ENCODE peak calls at places on chromosomes 5 and 9, in seven cellular contexts. Z, N, E, U, K, X and V are unnamed samples.

GRCh38 chr9:112753725-112754124 is 3.2 kb downstream of the SNX30 start:
- DNase-seq in Z (peak), N (peak), E (no peak), U (no peak), K (peak), X (no peak), V (peak)

GRCh38 chr9:72977670-72978069 is 24.8 kb upstream of the ALDH1A1 start:
- DNase-seq in Z (peak), N (no peak), E (no peak), U (no peak), K (no peak), X (no peak), V (no peak)

GRCh38 chr5:135436856-135437795 is 10.0 kb downstream of the DCANP1 start:
- DNase-seq in Z (no peak), N (no peak), E (no peak), U (no peak), K (peak), X (no peak), V (no peak)

GRCh38 chr5:113520899-113521298 is 7.4 kb downstream of the YTHDC2 start:
- DNase-seq in Z (no peak), N (no peak), E (no peak), U (no peak), K (no peak), X (no peak), V (no peak)

GRCh38 chr5:140351609-140352334 is 5.4 kb upstream of the HBEGF start:
- DNase-seq in Z (peak), N (peak), E (peak), U (peak), K (peak), X (peak), V (peak)

GRCh38 chr5:1745806-1746370 is 53.7 kb downstream of the MRPL36 start:
- DNase-seq in Z (no peak), N (no peak), E (no peak), U (no peak), K (no peak), X (no peak), V (no peak)

GRCh38 chr5:140632366-140633080 is 452 bp downstream of the CD14 start:
- DNase-seq in Z (peak), N (no peak), E (no peak), U (no peak), K (no peak), X (peak), V (no peak)

GRCh38 chr5:135335031-135335828 is 63.8 kb downstream of the MACROH2A1 start:
- DNase-seq in Z (peak), N (no peak), E (no peak), U (no peak), K (no peak), X (no peak), V (no peak)

GRCh38 chr9:89478821-89479668 is 18.9 kb downstream of the SEMA4D start:
- DNase-seq in Z (no peak), N (no peak), E (no peak), U (no peak), K (no peak), X (no peak), V (no peak)

GRCh38 chr5:178305801-178306200 is 73.2 kb upstream of the PHYKPL start:
- DNase-seq in Z (no peak), N (no peak), E (no peak), U (no peak), K (no peak), X (no peak), V (no peak)

GRCh38 chr5:153699035-153699434 is 208.6 kb downstream of the GRIA1 start:
- DNase-seq in Z (no peak), N (no peak), E (no peak), U (no peak), K (no peak), X (no peak), V (no peak)

GRCh38 chr5:149959406-149960236 is 937 bp upstream of the SLC26A2 start:
- DNase-seq in Z (peak), N (peak), E (peak), U (peak), K (peak), X (peak), V (peak)

GRCh38 chr5:169139381-169140125 is 161.4 kb downstream of the SLIT3 start:
- DNase-seq in Z (no peak), N (no peak), E (no peak), U (no peak), K (peak), X (no peak), V (no peak)

GRCh38 chr9:70566743-70567142 is 152.3 kb upstream of the KLF9 start:
- DNase-seq in Z (no peak), N (no peak), E (no peak), U (peak), K (no peak), X (no peak), V (no peak)

GRCh38 chr9:121720992-121721350 is 69.5 kb downstream of the DAB2IP start:
- DNase-seq in Z (peak), N (no peak), E (no peak), U (no peak), K (peak), X (no peak), V (no peak)

GRCh38 chr5:72434781-72435437 is 72.3 kb downstream of the ZNF366 start:
- DNase-seq in Z (no peak), N (no peak), E (no peak), U (no peak), K (no peak), X (no peak), V (no peak)

GRCh38 chr5:170206958-170207357 is 25.8 kb upstream of the C5orf58 start:
- DNase-seq in Z (no peak), N (no peak), E (no peak), U (no peak), K (no peak), X (no peak), V (no peak)

GRCh38 chr9:99722852-99723251 is 98.8 kb upstream of the NR4A3 start:
- DNase-seq in Z (no peak), N (no peak), E (no peak), U (no peak), K (no peak), X (no peak), V (no peak)

GRCh38 chr9:14349141-14349817 is 35.3 kb upstream of the NFIB start:
- DNase-seq in Z (no peak), N (no peak), E (peak), U (peak), K (no peak), X (no peak), V (no peak)

GRCh38 chr9:68416891-68417570 is 60.6 kb downstream of the PGM5 start:
- DNase-seq in Z (peak), N (peak), E (no peak), U (peak), K (peak), X (peak), V (no peak)

GRCh38 chr5:79699766-79700400 is 10.2 kb downstream of the CMYA5 start:
- DNase-seq in Z (no peak), N (no peak), E (no peak), U (no peak), K (peak), X (peak), V (no peak)

GRCh38 chr5:52727001-52727400 is 60.7 kb upstream of the ITGA1 start:
- DNase-seq in Z (no peak), N (no peak), E (no peak), U (no peak), K (no peak), X (no peak), V (no peak)

GRCh38 chr9:116877072-116877471 is 190.0 kb downstream of the TRIM32 start:
- DNase-seq in Z (no peak), N (no peak), E (no peak), U (no peak), K (no peak), X (no peak), V (no peak)

GRCh38 chr5:171269717-171270116 is 39.3 kb upstream of the TLX3 start:
- DNase-seq in Z (peak), N (peak), E (no peak), U (no peak), K (no peak), X (no peak), V (no peak)

GRCh38 chr9:121811140-121811539 is 159.7 kb downstream of the DAB2IP start:
- DNase-seq in Z (no peak), N (no peak), E (no peak), U (no peak), K (no peak), X (no peak), V (no peak)

GRCh38 chr5:109352024-109352423 is 57.8 kb downstream of the PJA2 start:
- DNase-seq in Z (peak), N (no peak), E (no peak), U (peak), K (no peak), X (no peak), V (no peak)

GRCh38 chr9:75604661-75605060 is 285.8 kb upstream of the PCSK5 start:
- DNase-seq in Z (no peak), N (no peak), E (no peak), U (no peak), K (no peak), X (no peak), V (no peak)

GRCh38 chr5:132677682-132678400 is 4.1 kb downstream of the IL4 start:
- DNase-seq in Z (no peak), N (no peak), E (no peak), U (no peak), K (no peak), X (no peak), V (no peak)

GRCh38 chr5:95358858-95359257 is 32.3 kb upstream of the FAM81B start:
- DNase-seq in Z (no peak), N (no peak), E (no peak), U (no peak), K (no peak), X (peak), V (no peak)

GRCh38 chr5:176716320-176716719 is 69.0 kb downstream of the TSPAN17 start:
- DNase-seq in Z (peak), N (peak), E (peak), U (no peak), K (peak), X (no peak), V (peak)

GRCh38 chr5:8473827-8474568 is 605.0 kb downstream of the MTRR start:
- DNase-seq in Z (no peak), N (no peak), E (no peak), U (no peak), K (no peak), X (no peak), V (no peak)

GRCh38 chr5:10145922-10146321 is 103.8 kb downstream of the ATPSCKMT start:
- DNase-seq in Z (peak), N (peak), E (peak), U (no peak), K (peak), X (peak), V (no peak)
- TF ChIP-seq EZH2phosphoT487 in Z (no peak), N (no peak), E (no peak), U (no peak), K (no peak), X (no peak), V (no peak)

GRCh38 chr5:94335936-94336335 is 282.5 kb downstream of the KIAA0825 start:
- DNase-seq in Z (no peak), N (no peak), E (no peak), U (no peak), K (no peak), X (no peak), V (no peak)
- TF ChIP-seq EZH2phosphoT487 in Z (no peak), N (no peak), E (no peak), U (no peak), K (no peak), X (no peak), V (no peak)

DNA sequence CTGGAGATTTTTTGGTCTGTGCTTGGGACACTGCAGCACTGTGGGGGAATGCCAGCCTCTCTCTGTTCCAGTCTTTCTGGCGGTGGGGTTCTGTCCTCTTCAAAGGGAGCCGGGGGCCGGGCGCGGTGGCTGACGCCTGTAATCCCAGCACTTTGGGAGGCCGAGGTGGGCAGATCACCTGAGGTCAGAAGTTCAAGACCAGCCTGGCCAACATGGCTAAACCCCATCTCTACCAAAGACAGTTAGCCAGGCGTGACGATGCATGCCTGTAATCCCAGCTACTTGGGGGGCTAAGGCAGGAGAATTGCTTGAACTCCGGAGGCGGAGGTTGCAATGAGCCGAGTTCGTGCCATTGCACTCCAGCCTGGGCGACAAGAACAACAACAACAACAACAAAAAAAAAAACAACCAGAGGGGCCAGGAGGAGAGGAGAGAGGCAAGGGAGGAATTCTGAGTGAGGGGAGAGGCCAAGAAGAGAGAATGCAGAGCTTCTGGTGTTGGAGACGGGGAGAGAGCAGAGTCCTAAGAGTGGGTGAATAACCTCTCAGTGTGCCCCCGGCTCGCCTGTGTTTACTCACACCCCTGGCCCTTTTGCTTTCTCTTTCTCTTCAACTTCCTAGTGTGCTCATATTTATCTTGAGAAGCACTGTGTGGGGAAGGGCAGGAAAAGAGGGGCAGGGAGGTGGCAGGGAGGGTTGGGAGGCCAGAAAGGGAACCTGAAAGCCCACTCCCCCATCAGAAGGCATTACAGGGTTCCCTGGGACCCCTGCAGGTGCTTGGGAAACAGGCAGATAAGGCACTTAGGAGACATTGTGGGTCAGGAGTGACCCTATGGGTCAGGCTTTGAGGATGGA is 3.2 kb upstream of the SET start:
- DNase-seq in Z (no peak), N (no peak), E (no peak), U (no peak), K (no peak), X (peak), V (peak)
- TF ChIP-seq EZH2phosphoT487 in Z (no peak), N (no peak), E (no peak), U (no peak), K (no peak), X (no peak), V (no peak)

GRCh38 chr5:151947924-151948323 is 23.3 kb upstream of the GLRA1 start:
- DNase-seq in Z (no peak), N (no peak), E (no peak), U (no peak), K (no peak), X (no peak), V (no peak)
- TF ChIP-seq EZH2phosphoT487 in Z (no peak), N (no peak), E (no peak), U (no peak), K (no peak), X (no peak), V (no peak)

GRCh38 chr9:3059781-3060468 is 216.0 kb upstream of the PUM3 start:
- DNase-seq in Z (no peak), N (no peak), E (no peak), U (no peak), K (no peak), X (peak), V (no peak)
- TF ChIP-seq EZH2phosphoT487 in Z (no peak), N (no peak), E (no peak), U (no peak), K (no peak), X (no peak), V (no peak)

GRCh38 chr5:56706504-56706903 is 108.8 kb upstream of the MAP3K1 start:
- DNase-seq in Z (no peak), N (no peak), E (no peak), U (no peak), K (no peak), X (no peak), V (no peak)

GRCh38 chr5:56715996-56716395 is 99.4 kb upstream of the MAP3K1 start:
- DNase-seq in Z (no peak), N (no peak), E (no peak), U (no peak), K (no peak), X (no peak), V (no peak)

GRCh38 chr5:56712895-56713565 is 102.3 kb upstream of the MAP3K1 start:
- DNase-seq in Z (no peak), N (no peak), E (peak), U (no peak), K (no peak), X (no peak), V (no peak)

GRCh38 chr5:56705217-56705616 is 110.1 kb upstream of the MAP3K1 start:
- DNase-seq in Z (no peak), N (no peak), E (no peak), U (no peak), K (no peak), X (no peak), V (no peak)

DNA sequence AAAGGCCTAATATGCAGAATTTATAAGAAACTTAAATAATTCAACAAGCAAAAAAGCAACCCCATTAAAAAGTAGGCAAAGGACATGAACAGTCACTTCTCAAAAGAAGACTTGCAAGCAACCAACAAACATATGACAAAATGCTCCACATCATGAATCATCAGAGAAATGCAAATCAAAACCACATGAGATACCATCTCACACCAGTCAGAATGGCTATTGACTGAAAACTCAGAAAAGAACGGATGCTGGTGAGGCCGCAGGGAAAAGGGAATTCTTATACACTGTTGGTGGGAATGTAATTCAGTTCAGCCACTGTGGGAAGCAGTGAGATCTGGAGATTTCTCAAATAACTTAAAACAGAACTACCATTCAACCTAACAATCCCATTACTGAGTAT is 104.2 kb upstream of the MAP3K1 start:
- DNase-seq in Z (peak), N (no peak), E (no peak), U (no peak), K (peak), X (no peak), V (no peak)
- TF ChIP-seq EZH2phosphoT487 in Z (no peak), N (no peak), E (no peak), U (no peak), K (no peak), X (no peak), V (no peak)

GRCh38 chr5:55159763-55160492 is at the start of gene GPX8:
- DNase-seq in Z (peak), N (peak), E (peak), U (peak), K (peak), X (peak), V (peak)
- TF ChIP-seq EZH2phosphoT487 in Z (no peak), N (no peak), E (no peak), U (no peak), K (no peak), X (no peak), V (no peak)

GRCh38 chr9:34233691-34234090 is 54.8 kb downstream of the UBAP1 start:
- DNase-seq in Z (peak), N (no peak), E (no peak), U (no peak), K (no peak), X (no peak), V (no peak)
- TF ChIP-seq EZH2phosphoT487 in Z (no peak), N (no peak), E (no peak), U (no peak), K (no peak), X (no peak), V (no peak)